ENCODE peak calls at places on chromosomes 7 and 10, in seven cellular contexts. A, X, L, Q, T, V and H are unnamed samples.
A peak's percentile ranks its signal among the peaks of the same experiment; 100 is the strongest.

GRCh38 chr7:7641129-7641663 is 644 bp downstream of the UMAD1 start:
- DNase-seq in A (no peak), X (no peak), L (peak; percentile 20), Q (no peak), T (no peak), V (no peak), H (peak; percentile 23)

GRCh38 chr10:11863353-11864105 is 40.4 kb downstream of the PROSER2 start:
- DNase-seq in A (no peak), X (peak; percentile 21), L (no peak), Q (no peak), T (no peak), V (no peak), H (no peak)

GRCh38 chr10:84543948-84544347 is 215.6 kb downstream of the CCSER2 start:
- DNase-seq in A (no peak), X (no peak), L (no peak), Q (no peak), T (no peak), V (peak; percentile 22), H (no peak)

GRCh38 chr7:116788542-116789197 is 73.7 kb upstream of the CAPZA2 start:
- DNase-seq in A (no peak), X (no peak), L (no peak), Q (no peak), T (no peak), V (no peak), H (no peak)

GRCh38 chr10:43610636-43611035 is 4.4 kb downstream of the ZNF485 start:
- DNase-seq in A (no peak), X (no peak), L (no peak), Q (no peak), T (no peak), V (no peak), H (no peak)

GRCh38 chr10:90856261-90856660 is 1.6 kb downstream of the HTR7 start:
- DNase-seq in A (no peak), X (no peak), L (no peak), Q (no peak), T (no peak), V (no peak), H (no peak)

GRCh38 chr7:30920584-30921539 is 9.2 kb downstream of the AQP1 start:
- DNase-seq in A (no peak), X (no peak), L (peak; percentile 82), Q (no peak), T (no peak), V (no peak), H (peak; percentile 74)

GRCh38 chr7:117673367-117673766 is 193.5 kb downstream of the CFTR start:
- DNase-seq in A (no peak), X (no peak), L (no peak), Q (no peak), T (peak; percentile 68), V (no peak), H (peak; percentile 28)

GRCh38 chr10:8873310-8873709 is 818.8 kb downstream of the GATA3 start:
- DNase-seq in A (no peak), X (no peak), L (no peak), Q (no peak), T (no peak), V (no peak), H (no peak)

GRCh38 chr7:131945313-131945831 is 388.9 kb upstream of the PODXL start:
- DNase-seq in A (no peak), X (no peak), L (peak; percentile 87), Q (peak; percentile 9), T (peak; percentile 80), V (no peak), H (peak; percentile 23)

GRCh38 chr7:5607958-5608656 is 173.4 kb downstream of the RNF216 start:
- DNase-seq in A (no peak), X (no peak), L (no peak), Q (no peak), T (no peak), V (peak; percentile 77), H (no peak)

GRCh38 chr7:128875523-128875948 is 12.9 kb downstream of the ATP6V1F start:
- DNase-seq in A (no peak), X (no peak), L (no peak), Q (no peak), T (no peak), V (no peak), H (no peak)

GRCh38 chr7:144519900-144520299 is 116.4 kb upstream of the NOBOX start:
- DNase-seq in A (no peak), X (no peak), L (no peak), Q (no peak), T (no peak), V (no peak), H (no peak)

GRCh38 chr7:1883031-1883761 is 213.1 kb downstream of the ELFN1 start:
- DNase-seq in A (no peak), X (no peak), L (peak; percentile 95), Q (peak; percentile 17), T (no peak), V (peak; percentile 36), H (peak; percentile 86)

GRCh38 chr7:83821866-83822265 is 172.9 kb upstream of the SEMA3E start:
- DNase-seq in A (no peak), X (no peak), L (no peak), Q (no peak), T (no peak), V (no peak), H (no peak)

GRCh38 chr7:133937786-133938185 is 189.4 kb upstream of the LRGUK start:
- DNase-seq in A (no peak), X (no peak), L (no peak), Q (no peak), T (no peak), V (no peak), H (no peak)

GRCh38 chr10:98038333-98038732 is 7.9 kb upstream of the CRTAC1 start:
- DNase-seq in A (no peak), X (no peak), L (no peak), Q (no peak), T (no peak), V (no peak), H (no peak)

GRCh38 chr10:10500941-10501340 is 516.7 kb upstream of the CELF2 start:
- DNase-seq in A (no peak), X (no peak), L (no peak), Q (no peak), T (no peak), V (no peak), H (peak; percentile 86)

GRCh38 chr10:132482090-132482489 is 55.5 kb upstream of the INPP5A start:
- DNase-seq in A (no peak), X (no peak), L (peak; percentile 70), Q (no peak), T (no peak), V (peak; percentile 44), H (peak; percentile 86)

GRCh38 chr7:72281325-72281724 is 130.8 kb downstream of the CALN1 start:
- DNase-seq in A (no peak), X (no peak), L (no peak), Q (no peak), T (no peak), V (no peak), H (no peak)

GRCh38 chr7:36638140-36638539 is 86.2 kb downstream of the AOAH start:
- DNase-seq in A (no peak), X (no peak), L (no peak), Q (no peak), T (no peak), V (no peak), H (no peak)

GRCh38 chr10:71970331-71970730 is 6.1 kb downstream of the CHST3 start:
- DNase-seq in A (no peak), X (no peak), L (no peak), Q (no peak), T (no peak), V (no peak), H (no peak)

GRCh38 chr10:32244421-32245207 is 102.3 kb downstream of the EPC1 start:
- DNase-seq in A (no peak), X (no peak), L (no peak), Q (no peak), T (no peak), V (no peak), H (no peak)

GRCh38 chr7:26458751-26459150 is 167.1 kb downstream of the SNX10 start:
- DNase-seq in A (no peak), X (no peak), L (no peak), Q (no peak), T (no peak), V (no peak), H (no peak)

GRCh38 chr10:127044191-127044590 is 139.0 kb downstream of the DOCK1 start:
- DNase-seq in A (no peak), X (no peak), L (no peak), Q (no peak), T (no peak), V (peak; percentile 63), H (no peak)

GRCh38 chr7:77912293-77912692 is 113.7 kb downstream of the PHTF2 start:
- DNase-seq in A (no peak), X (no peak), L (no peak), Q (no peak), T (no peak), V (no peak), H (no peak)

GRCh38 chr10:34474060-34474376 is 341.1 kb downstream of the PARD3 start:
- DNase-seq in A (no peak), X (no peak), L (no peak), Q (no peak), T (no peak), V (peak; percentile 54), H (peak; percentile 83)

GRCh38 chr10:71266918-71267442 is 52.1 kb upstream of the SLC29A3 start:
- DNase-seq in A (no peak), X (no peak), L (no peak), Q (no peak), T (no peak), V (no peak), H (no peak)

GRCh38 chr7:127844165-127844564 is 187.1 kb downstream of the LRRC4 start:
- DNase-seq in A (no peak), X (no peak), L (no peak), Q (no peak), T (no peak), V (no peak), H (no peak)